ENCODE peak calls at places on chromosomes 6 and 20, in five cellular contexts. O is tibial nerve, Q is Peyer's patch, P is right lobe of liver, H is A549. L is an unnamed sample.

GRCh38 chr6:1255646-1256365 is 56.1 kb upstream of the FOXQ1 start:
- DNase-seq in O (no peak), Q (no peak), P (no peak), H (no peak), L (no peak)

GRCh38 chr6:70180904-70181599 is 121.8 kb downstream of the COL9A1 start:
- DNase-seq in O (no peak), Q (no peak), P (no peak), H (no peak), L (no peak)

GRCh38 chr6:4732691-4733315 is 43.4 kb upstream of the CDYL start:
- DNase-seq in O (peak; percentile 14), Q (no peak), P (no peak), H (peak; percentile 68), L (peak; percentile 51)

GRCh38 chr6:72505446-72505845 is 116.4 kb upstream of the KCNQ5 start:
- DNase-seq in O (no peak), Q (no peak), P (no peak), H (no peak), L (no peak)

GRCh38 chr20:45836841-45837240 is 3.2 kb downstream of the SNX21 start:
- DNase-seq in O (no peak), Q (no peak), P (no peak), H (no peak), L (no peak)

GRCh38 chr6:135116566-135116965 is 61.9 kb upstream of the HBS1L start:
- DNase-seq in O (no peak), Q (no peak), P (no peak), H (no peak), L (no peak)

GRCh38 chr6:79084693-79085092 is 6.6 kb upstream of the PHIP start:
- DNase-seq in O (no peak), Q (no peak), P (no peak), H (no peak), L (no peak)

GRCh38 chr6:53112404-53112803 is 36.2 kb downstream of the GCM1 start:
- DNase-seq in O (no peak), Q (no peak), P (no peak), H (no peak), L (no peak)

GRCh38 chr6:4320860-4321259 is 185.5 kb upstream of the ECI2 start:
- DNase-seq in O (no peak), Q (no peak), P (no peak), H (peak; percentile 57), L (no peak)

GRCh38 chr20:43461894-43462293 is 4.2 kb downstream of the SRSF6 start:
- DNase-seq in O (no peak), Q (no peak), P (no peak), H (no peak), L (no peak)

GRCh38 chr20:63955281-63955845 is 853 bp downstream of the UCKL1 start:
- DNase-seq in O (no peak), Q (peak; percentile 57), P (no peak), H (no peak), L (peak; percentile 82)

GRCh38 chr6:37994238-37994637 is 174.7 kb downstream of the ZFAND3 start:
- DNase-seq in O (no peak), Q (no peak), P (no peak), H (no peak), L (no peak)

GRCh38 chr20:39070484-39071231 is 108.5 kb downstream of the DHX35 start:
- DNase-seq in O (no peak), Q (no peak), P (no peak), H (no peak), L (no peak)

GRCh38 chr6:96841241-96841824 is 4.1 kb upstream of the GPR63 start:
- DNase-seq in O (no peak), Q (no peak), P (no peak), H (no peak), L (no peak)

GRCh38 chr6:63558270-63558669 is 14.0 kb upstream of the LOC128125822 start:
- DNase-seq in O (no peak), Q (no peak), P (no peak), H (no peak), L (no peak)

GRCh38 chr6:63556369-63556768 is 15.9 kb upstream of the LOC128125822 start:
- DNase-seq in O (no peak), Q (no peak), P (no peak), H (no peak), L (no peak)

GRCh38 chr6:63565727-63566625 is 6.3 kb upstream of the LOC128125822 start:
- DNase-seq in O (no peak), Q (no peak), P (no peak), H (no peak), L (no peak)

GRCh38 chr6:63565058-63565726 is 7.1 kb upstream of the LOC128125822 start:
- DNase-seq in O (no peak), Q (no peak), P (peak; percentile 71), H (peak; percentile 25), L (no peak)

DNA sequence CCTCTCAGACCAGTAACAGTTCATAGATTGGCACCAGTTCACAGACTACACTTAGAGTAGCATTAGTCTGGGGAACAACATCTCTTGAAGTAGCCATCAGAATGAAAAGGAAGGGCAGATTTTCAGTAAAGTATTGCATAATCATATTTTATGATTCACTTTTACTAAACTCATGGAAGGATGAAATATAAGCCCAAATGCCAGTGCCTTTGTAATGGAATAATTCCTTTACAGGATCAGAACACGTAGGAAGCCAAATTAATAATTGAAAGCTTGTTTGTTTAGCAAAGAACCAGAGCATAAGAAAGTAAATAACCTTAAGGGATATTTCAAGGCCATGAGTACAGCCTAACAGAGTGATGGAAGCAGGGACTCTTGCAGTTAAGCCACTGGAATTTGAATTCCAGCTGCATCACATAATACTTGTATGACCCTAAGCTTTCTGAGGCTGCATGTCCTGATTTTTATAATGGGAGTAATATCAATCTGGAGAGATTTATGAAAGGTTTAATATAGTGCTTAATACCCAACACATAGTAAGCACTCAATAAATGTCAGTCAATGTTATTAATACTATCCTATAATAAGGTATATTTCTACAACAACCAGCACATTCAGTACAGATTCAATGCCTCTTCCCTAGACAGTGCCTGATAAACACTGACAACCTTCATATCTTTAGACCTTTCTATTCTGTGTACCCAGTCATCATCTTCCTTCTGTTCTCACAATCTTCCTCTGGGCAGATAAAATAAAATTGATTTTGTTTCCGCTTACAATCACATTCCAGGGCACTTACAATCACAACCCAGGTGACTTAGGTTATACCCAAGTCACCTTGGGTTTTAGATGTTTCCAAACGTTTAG is 11.2 kb upstream of the LOC128125822 start:
- DNase-seq in O (no peak), Q (no peak), P (no peak), H (peak; percentile 83), L (no peak)
- H3K27ac ChIP-seq in O (no peak overlapping the region), Q (no peak overlapping the region), P (peak overlapping the region; percentile 100), H (peak overlapping the region; percentile 98), L (no peak overlapping the region)

GRCh38 chr6:158816329-158816728 is 2.8 kb downstream of the EZR start:
- DNase-seq in O (no peak), Q (peak; percentile 33), P (peak; percentile 3), H (no peak), L (no peak)
- H3K4me1 ChIP-seq in O (peaks cover 48% of the 10 kb centered on the region), Q (peaks cover 26% of the 10 kb centered on the region), P (no peaks in the 10 kb centered on the region), H (peaks cover 48% of the 10 kb centered on the region), L (peaks cover 6% of the 10 kb centered on the region)

DNA sequence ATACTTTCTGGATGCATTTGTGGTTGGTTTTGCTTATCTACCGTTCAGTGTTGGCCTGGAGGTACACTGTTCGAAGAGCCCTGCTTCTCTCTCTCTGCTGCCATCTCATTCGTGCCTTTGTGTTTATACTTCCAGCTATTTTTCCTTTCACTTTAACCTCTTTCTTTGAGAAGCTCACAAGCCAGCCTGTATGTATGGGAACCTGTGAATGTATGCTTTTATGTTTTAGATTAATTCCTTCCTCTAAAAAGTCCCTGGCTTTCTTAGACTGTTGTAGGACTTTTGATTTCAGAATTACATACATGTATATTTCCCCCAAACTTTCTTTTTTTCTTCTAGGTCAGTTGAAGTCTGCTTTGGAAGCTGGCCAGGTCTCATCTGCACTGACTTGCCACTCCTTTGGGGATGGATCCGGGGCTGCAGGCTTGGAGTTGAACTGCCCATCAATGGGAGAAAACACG is 83.0 kb downstream of the SCAND1 start:
- DNase-seq in O (peak; percentile 23), Q (no peak), P (no peak), H (no peak), L (peak; percentile 64)
- H3K4me3 ChIP-seq in O (no peak overlapping the region), Q (no peak overlapping the region), P (no peak overlapping the region), H (no peak overlapping the region), L (no peak overlapping the region)

DNA sequence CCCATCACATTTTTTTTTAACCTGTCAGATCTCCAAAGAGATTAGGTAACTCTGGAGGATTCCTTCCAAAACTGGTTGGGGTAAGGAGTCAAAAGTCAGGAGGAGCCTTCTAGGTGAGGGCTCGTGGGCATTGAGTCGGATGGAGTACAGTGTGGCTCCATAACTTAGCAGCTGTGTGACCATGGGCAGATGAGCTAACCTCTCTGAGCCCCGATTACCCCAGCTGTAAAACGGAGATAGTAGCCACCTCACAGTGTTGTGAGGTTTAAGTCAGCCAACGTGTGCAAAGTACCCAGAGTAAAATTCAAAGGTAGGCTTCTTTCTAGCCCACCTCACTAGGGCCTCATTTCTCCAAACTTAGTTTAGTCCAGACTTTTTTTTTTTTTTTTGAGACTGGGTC is 151.5 kb downstream of the CD24 start:
- DNase-seq in O (no peak), Q (no peak), P (no peak), H (no peak), L (no peak)
- H3K27ac ChIP-seq in O (no peak overlapping the region), Q (no peak overlapping the region), P (no peak overlapping the region), H (no peak overlapping the region), L (no peak overlapping the region)

DNA sequence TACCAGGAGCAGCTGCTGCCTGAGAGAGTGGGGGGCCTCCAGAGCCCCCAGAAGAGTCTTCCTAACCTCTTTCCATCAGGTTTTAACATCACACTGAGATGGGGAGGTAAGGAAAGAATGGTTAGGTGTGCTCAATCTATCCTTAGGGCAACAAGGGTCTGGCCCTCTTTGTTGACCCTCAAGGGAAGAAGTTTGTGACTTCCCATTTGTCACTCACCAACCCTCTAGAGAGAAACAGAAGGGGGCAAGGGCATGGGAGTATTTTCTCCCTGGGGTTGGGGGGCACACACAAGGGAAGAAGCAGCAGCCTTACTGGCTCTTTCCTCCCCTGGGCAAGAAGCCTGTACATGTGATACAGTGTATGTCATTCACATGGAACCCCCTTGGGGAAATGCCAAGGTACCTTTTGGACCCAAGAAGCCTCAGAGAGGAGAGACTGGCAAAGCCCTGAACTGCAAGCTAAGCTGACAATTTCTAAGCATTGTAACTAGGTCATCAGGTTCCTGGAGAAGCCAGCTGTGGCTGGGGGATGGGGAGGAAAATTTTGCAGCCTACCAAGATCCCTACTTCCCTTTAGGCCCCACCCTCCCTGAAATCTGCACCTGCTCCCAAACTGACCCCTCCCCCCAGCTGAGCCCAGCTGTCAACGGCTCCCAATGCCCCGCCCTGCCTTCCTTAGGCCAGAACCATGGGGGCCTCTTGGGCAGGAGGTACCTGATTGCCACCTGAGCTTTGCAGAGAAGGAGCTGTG is 14.5 kb downstream of the BCL2L1 start:
- DNase-seq in O (no peak), Q (peak; percentile 25), P (peak; percentile 54), H (no peak), L (no peak)
- H3K4me1 ChIP-seq in O (peaks cover 78% of the 10 kb centered on the region), Q (peaks cover 13% of the 10 kb centered on the region), P (peaks cover 6% of the 10 kb centered on the region), H (peaks cover 94% of the 10 kb centered on the region), L (peaks cover 29% of the 10 kb centered on the region)

DNA sequence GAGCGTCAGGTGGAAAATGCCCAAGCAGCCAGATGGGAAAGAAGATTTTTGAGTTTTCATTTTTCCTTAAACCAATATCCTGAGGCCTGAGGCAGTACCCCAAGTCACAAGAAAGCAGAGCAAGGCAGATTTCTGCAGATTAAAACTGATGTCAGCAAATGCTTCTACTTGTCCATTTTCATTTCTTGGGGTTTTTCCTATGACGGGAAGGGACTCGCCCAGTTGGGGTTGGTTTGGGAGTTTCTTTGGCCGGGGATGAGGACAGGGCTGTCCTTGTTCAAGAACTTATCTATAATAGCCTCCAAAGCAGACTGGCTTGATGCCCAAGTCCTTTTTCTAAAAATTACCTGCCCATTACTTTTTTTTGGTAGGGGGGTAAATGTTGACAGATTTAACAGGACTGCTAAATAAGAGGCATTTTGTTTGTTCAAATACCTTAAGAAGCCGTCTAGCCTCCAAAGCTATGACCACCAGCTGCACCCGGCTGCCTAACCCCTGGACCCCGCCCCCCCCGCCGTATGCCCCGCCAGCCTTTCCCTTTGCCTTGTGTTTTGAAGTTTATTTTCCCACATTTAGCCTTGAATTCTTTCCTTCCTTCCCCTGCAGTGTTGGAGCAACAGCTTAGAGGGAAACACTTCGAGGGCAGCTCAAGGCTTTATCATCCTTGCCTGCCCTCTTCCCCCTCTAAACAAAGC is 2.5 kb downstream of the KCNK5 start:
- DNase-seq in O (no peak), Q (no peak), P (no peak), H (no peak), L (no peak)
- H3K4me3 ChIP-seq in O (peak overlapping the region; percentile 48), Q (peak overlapping the region; percentile 78), P (peak overlapping the region; percentile 72), H (no peak overlapping the region), L (no peak overlapping the region)

L was measured in right cardiac atrium.